ENCODE peak calls at places on chromosomes 12 and 14, in seven cellular contexts. One of them, this sample, is unnamed.

GRCh38 chr14:92397140-92397815 is 74.3 kb downstream of the SLC24A4 start:
- DNase-seq in NCI-H345: no peak
- DNase-seq in T-helper 9 cell: no peak
- DNase-seq in stimulated activated CD4-positive, alpha-beta T cell treated with anti-CD3 and anti-CD28 coated beads, Interleukin-15, amount 100 ng/mL, for 48 hours: no peak
- DNase-seq in GM12891: no peak
- DNase-seq in IMR-90: peak
- DNase-seq in neuronal stem cell: no peak
- DNase-seq in this sample: no peak

GRCh38 chr12:88391556-88391955 is 188.7 kb downstream of the KITLG start:
- DNase-seq in NCI-H345: no peak
- DNase-seq in T-helper 9 cell: no peak
- DNase-seq in stimulated activated CD4-positive, alpha-beta T cell treated with anti-CD3 and anti-CD28 coated beads, Interleukin-15, amount 100 ng/mL, for 48 hours: no peak
- DNase-seq in GM12891: no peak
- DNase-seq in IMR-90: peak
- DNase-seq in neuronal stem cell: no peak
- DNase-seq in this sample: no peak

GRCh38 chr12:120646044-120646443 is 5.6 kb downstream of the CABP1 start:
- DNase-seq in NCI-H345: no peak
- DNase-seq in T-helper 9 cell: no peak
- DNase-seq in stimulated activated CD4-positive, alpha-beta T cell treated with anti-CD3 and anti-CD28 coated beads, Interleukin-15, amount 100 ng/mL, for 48 hours: no peak
- DNase-seq in GM12891: no peak
- DNase-seq in IMR-90: no peak
- DNase-seq in neuronal stem cell: no peak
- DNase-seq in this sample: no peak

GRCh38 chr14:72610096-72610830 is 283.6 kb downstream of the DPF3 start:
- DNase-seq in NCI-H345: no peak
- DNase-seq in T-helper 9 cell: no peak
- DNase-seq in stimulated activated CD4-positive, alpha-beta T cell treated with anti-CD3 and anti-CD28 coated beads, Interleukin-15, amount 100 ng/mL, for 48 hours: no peak
- DNase-seq in GM12891: no peak
- DNase-seq in IMR-90: no peak
- DNase-seq in neuronal stem cell: no peak
- DNase-seq in this sample: no peak

GRCh38 chr14:64704743-64705405 is 650 bp downstream of the PLEKHG3 start:
- DNase-seq in NCI-H345: no peak
- DNase-seq in T-helper 9 cell: no peak
- DNase-seq in stimulated activated CD4-positive, alpha-beta T cell treated with anti-CD3 and anti-CD28 coated beads, Interleukin-15, amount 100 ng/mL, for 48 hours: no peak
- DNase-seq in GM12891: no peak
- DNase-seq in IMR-90: peak
- DNase-seq in neuronal stem cell: no peak
- DNase-seq in this sample: peak

GRCh38 chr12:75446857-75447256 is 33.7 kb upstream of the GLIPR1 start:
- DNase-seq in NCI-H345: no peak
- DNase-seq in T-helper 9 cell: no peak
- DNase-seq in stimulated activated CD4-positive, alpha-beta T cell treated with anti-CD3 and anti-CD28 coated beads, Interleukin-15, amount 100 ng/mL, for 48 hours: no peak
- DNase-seq in GM12891: no peak
- DNase-seq in IMR-90: peak
- DNase-seq in neuronal stem cell: no peak
- DNase-seq in this sample: no peak

GRCh38 chr12:50613463-50613862 is 108.7 kb downstream of the DIP2B start:
- DNase-seq in NCI-H345: no peak
- DNase-seq in T-helper 9 cell: no peak
- DNase-seq in stimulated activated CD4-positive, alpha-beta T cell treated with anti-CD3 and anti-CD28 coated beads, Interleukin-15, amount 100 ng/mL, for 48 hours: no peak
- DNase-seq in GM12891: no peak
- DNase-seq in IMR-90: no peak
- DNase-seq in neuronal stem cell: no peak
- DNase-seq in this sample: no peak

GRCh38 chr12:113465808-113466769 is 5.6 kb downstream of the LHX5 start:
- DNase-seq in NCI-H345: peak
- DNase-seq in T-helper 9 cell: no peak
- DNase-seq in stimulated activated CD4-positive, alpha-beta T cell treated with anti-CD3 and anti-CD28 coated beads, Interleukin-15, amount 100 ng/mL, for 48 hours: no peak
- DNase-seq in GM12891: no peak
- DNase-seq in IMR-90: no peak
- DNase-seq in neuronal stem cell: peak
- DNase-seq in this sample: no peak

GRCh38 chr14:44803239-44803905 is 158.4 kb downstream of the KLHL28 start:
- DNase-seq in NCI-H345: peak
- DNase-seq in T-helper 9 cell: no peak
- DNase-seq in stimulated activated CD4-positive, alpha-beta T cell treated with anti-CD3 and anti-CD28 coated beads, Interleukin-15, amount 100 ng/mL, for 48 hours: no peak
- DNase-seq in GM12891: no peak
- DNase-seq in IMR-90: peak
- DNase-seq in neuronal stem cell: peak
- DNase-seq in this sample: peak

GRCh38 chr12:107684029-107684790 is 1.4 kb upstream of the PWP1 start:
- DNase-seq in NCI-H345: no peak
- DNase-seq in T-helper 9 cell: no peak
- DNase-seq in stimulated activated CD4-positive, alpha-beta T cell treated with anti-CD3 and anti-CD28 coated beads, Interleukin-15, amount 100 ng/mL, for 48 hours: no peak
- DNase-seq in GM12891: no peak
- DNase-seq in IMR-90: peak
- DNase-seq in neuronal stem cell: no peak
- DNase-seq in this sample: no peak

GRCh38 chr12:55940065-55940732 is 9.2 kb downstream of the DGKA start:
- DNase-seq in NCI-H345: peak
- DNase-seq in T-helper 9 cell: peak
- DNase-seq in stimulated activated CD4-positive, alpha-beta T cell treated with anti-CD3 and anti-CD28 coated beads, Interleukin-15, amount 100 ng/mL, for 48 hours: peak
- DNase-seq in GM12891: peak
- DNase-seq in IMR-90: peak
- DNase-seq in neuronal stem cell: peak
- DNase-seq in this sample: peak

GRCh38 chr14:88868558-88869159 is 44.2 kb downstream of the TTC8 start:
- DNase-seq in NCI-H345: peak
- DNase-seq in T-helper 9 cell: no peak
- DNase-seq in stimulated activated CD4-positive, alpha-beta T cell treated with anti-CD3 and anti-CD28 coated beads, Interleukin-15, amount 100 ng/mL, for 48 hours: no peak
- DNase-seq in GM12891: peak
- DNase-seq in IMR-90: peak
- DNase-seq in neuronal stem cell: no peak
- DNase-seq in this sample: peak

GRCh38 chr14:74906923-74907620 is 16.0 kb downstream of the RPS6KL1 start:
- DNase-seq in NCI-H345: no peak
- DNase-seq in T-helper 9 cell: no peak
- DNase-seq in stimulated activated CD4-positive, alpha-beta T cell treated with anti-CD3 and anti-CD28 coated beads, Interleukin-15, amount 100 ng/mL, for 48 hours: no peak
- DNase-seq in GM12891: no peak
- DNase-seq in IMR-90: no peak
- DNase-seq in neuronal stem cell: no peak
- DNase-seq in this sample: no peak

GRCh38 chr12:11695321-11695720 is 45.8 kb downstream of the ETV6 start:
- DNase-seq in NCI-H345: no peak
- DNase-seq in T-helper 9 cell: no peak
- DNase-seq in stimulated activated CD4-positive, alpha-beta T cell treated with anti-CD3 and anti-CD28 coated beads, Interleukin-15, amount 100 ng/mL, for 48 hours: no peak
- DNase-seq in GM12891: no peak
- DNase-seq in IMR-90: peak
- DNase-seq in neuronal stem cell: no peak
- DNase-seq in this sample: no peak

GRCh38 chr14:100011568-100012325 is 53.5 kb upstream of the EVL start:
- DNase-seq in NCI-H345: no peak
- DNase-seq in T-helper 9 cell: no peak
- DNase-seq in stimulated activated CD4-positive, alpha-beta T cell treated with anti-CD3 and anti-CD28 coated beads, Interleukin-15, amount 100 ng/mL, for 48 hours: no peak
- DNase-seq in GM12891: no peak
- DNase-seq in IMR-90: peak
- DNase-seq in neuronal stem cell: no peak
- DNase-seq in this sample: no peak

GRCh38 chr12:26135571-26135970 is 10.7 kb upstream of the BHLHE41 start:
- DNase-seq in NCI-H345: no peak
- DNase-seq in T-helper 9 cell: no peak
- DNase-seq in stimulated activated CD4-positive, alpha-beta T cell treated with anti-CD3 and anti-CD28 coated beads, Interleukin-15, amount 100 ng/mL, for 48 hours: no peak
- DNase-seq in GM12891: no peak
- DNase-seq in IMR-90: no peak
- DNase-seq in neuronal stem cell: no peak
- DNase-seq in this sample: no peak

GRCh38 chr12:28611501-28611900 is 421.2 kb downstream of the CCDC91 start:
- DNase-seq in NCI-H345: no peak
- DNase-seq in T-helper 9 cell: no peak
- DNase-seq in stimulated activated CD4-positive, alpha-beta T cell treated with anti-CD3 and anti-CD28 coated beads, Interleukin-15, amount 100 ng/mL, for 48 hours: no peak
- DNase-seq in GM12891: no peak
- DNase-seq in IMR-90: no peak
- DNase-seq in neuronal stem cell: no peak
- DNase-seq in this sample: no peak

GRCh38 chr14:28375295-28375694 is 391.3 kb upstream of the FOXG1 start:
- DNase-seq in NCI-H345: peak
- DNase-seq in T-helper 9 cell: no peak
- DNase-seq in stimulated activated CD4-positive, alpha-beta T cell treated with anti-CD3 and anti-CD28 coated beads, Interleukin-15, amount 100 ng/mL, for 48 hours: no peak
- DNase-seq in GM12891: no peak
- DNase-seq in IMR-90: no peak
- DNase-seq in neuronal stem cell: peak
- DNase-seq in this sample: peak

GRCh38 chr14:99026471-99026870 is 245.5 kb downstream of the BCL11B start:
- DNase-seq in NCI-H345: no peak
- DNase-seq in T-helper 9 cell: no peak
- DNase-seq in stimulated activated CD4-positive, alpha-beta T cell treated with anti-CD3 and anti-CD28 coated beads, Interleukin-15, amount 100 ng/mL, for 48 hours: peak
- DNase-seq in GM12891: no peak
- DNase-seq in IMR-90: no peak
- DNase-seq in neuronal stem cell: no peak
- DNase-seq in this sample: no peak

GRCh38 chr14:45065540-45065939 is 18.4 kb upstream of the PRPF39 start:
- DNase-seq in NCI-H345: no peak
- DNase-seq in T-helper 9 cell: no peak
- DNase-seq in stimulated activated CD4-positive, alpha-beta T cell treated with anti-CD3 and anti-CD28 coated beads, Interleukin-15, amount 100 ng/mL, for 48 hours: no peak
- DNase-seq in GM12891: no peak
- DNase-seq in IMR-90: peak
- DNase-seq in neuronal stem cell: no peak
- DNase-seq in this sample: no peak

GRCh38 chr14:104893435-104894207 is 28.6 kb downstream of the CEP170B start:
- DNase-seq in NCI-H345: no peak
- DNase-seq in T-helper 9 cell: no peak
- DNase-seq in stimulated activated CD4-positive, alpha-beta T cell treated with anti-CD3 and anti-CD28 coated beads, Interleukin-15, amount 100 ng/mL, for 48 hours: no peak
- DNase-seq in GM12891: peak
- DNase-seq in IMR-90: no peak
- DNase-seq in neuronal stem cell: no peak
- DNase-seq in this sample: peak

GRCh38 chr12:111126331-111126730 is 206.0 kb upstream of the MYL2 start:
- DNase-seq in NCI-H345: no peak
- DNase-seq in T-helper 9 cell: no peak
- DNase-seq in stimulated activated CD4-positive, alpha-beta T cell treated with anti-CD3 and anti-CD28 coated beads, Interleukin-15, amount 100 ng/mL, for 48 hours: no peak
- DNase-seq in GM12891: no peak
- DNase-seq in IMR-90: no peak
- DNase-seq in neuronal stem cell: no peak
- DNase-seq in this sample: no peak

GRCh38 chr12:111754671-111755070 is 12.1 kb upstream of the ALDH2 start:
- DNase-seq in NCI-H345: no peak
- DNase-seq in T-helper 9 cell: no peak
- DNase-seq in stimulated activated CD4-positive, alpha-beta T cell treated with anti-CD3 and anti-CD28 coated beads, Interleukin-15, amount 100 ng/mL, for 48 hours: no peak
- DNase-seq in GM12891: no peak
- DNase-seq in IMR-90: no peak
- DNase-seq in neuronal stem cell: no peak
- DNase-seq in this sample: no peak

GRCh38 chr14:99035712-99036593 is 236.0 kb downstream of the BCL11B start:
- DNase-seq in NCI-H345: no peak
- DNase-seq in T-helper 9 cell: no peak
- DNase-seq in stimulated activated CD4-positive, alpha-beta T cell treated with anti-CD3 and anti-CD28 coated beads, Interleukin-15, amount 100 ng/mL, for 48 hours: no peak
- DNase-seq in GM12891: no peak
- DNase-seq in IMR-90: peak
- DNase-seq in neuronal stem cell: peak
- DNase-seq in this sample: no peak

GRCh38 chr14:57848353-57848752 is 17.5 kb downstream of the SLC35F4 start:
- DNase-seq in NCI-H345: no peak
- DNase-seq in T-helper 9 cell: no peak
- DNase-seq in stimulated activated CD4-positive, alpha-beta T cell treated with anti-CD3 and anti-CD28 coated beads, Interleukin-15, amount 100 ng/mL, for 48 hours: no peak
- DNase-seq in GM12891: no peak
- DNase-seq in IMR-90: no peak
- DNase-seq in neuronal stem cell: no peak
- DNase-seq in this sample: no peak

GRCh38 chr12:2118481-2119255 is 65.9 kb downstream of the CACNA1C start:
- DNase-seq in NCI-H345: no peak
- DNase-seq in T-helper 9 cell: no peak
- DNase-seq in stimulated activated CD4-positive, alpha-beta T cell treated with anti-CD3 and anti-CD28 coated beads, Interleukin-15, amount 100 ng/mL, for 48 hours: no peak
- DNase-seq in GM12891: no peak
- DNase-seq in IMR-90: no peak
- DNase-seq in neuronal stem cell: no peak
- DNase-seq in this sample: no peak

GRCh38 chr12:11500222-11500860 is 105.0 kb upstream of the PRB2 start:
- DNase-seq in NCI-H345: peak
- DNase-seq in T-helper 9 cell: peak
- DNase-seq in stimulated activated CD4-positive, alpha-beta T cell treated with anti-CD3 and anti-CD28 coated beads, Interleukin-15, amount 100 ng/mL, for 48 hours: peak
- DNase-seq in GM12891: peak
- DNase-seq in IMR-90: peak
- DNase-seq in neuronal stem cell: peak
- DNase-seq in this sample: peak

GRCh38 chr12:131041968-131042847 is 88.5 kb downstream of the ADGRD1 start:
- DNase-seq in NCI-H345: no peak
- DNase-seq in T-helper 9 cell: no peak
- DNase-seq in stimulated activated CD4-positive, alpha-beta T cell treated with anti-CD3 and anti-CD28 coated beads, Interleukin-15, amount 100 ng/mL, for 48 hours: no peak
- DNase-seq in GM12891: no peak
- DNase-seq in IMR-90: no peak
- DNase-seq in neuronal stem cell: no peak
- DNase-seq in this sample: no peak

GRCh38 chr12:93943766-93944165 is 204.6 kb upstream of the PLXNC1 start:
- DNase-seq in NCI-H345: no peak
- DNase-seq in T-helper 9 cell: no peak
- DNase-seq in stimulated activated CD4-positive, alpha-beta T cell treated with anti-CD3 and anti-CD28 coated beads, Interleukin-15, amount 100 ng/mL, for 48 hours: no peak
- DNase-seq in GM12891: no peak
- DNase-seq in IMR-90: peak
- DNase-seq in neuronal stem cell: no peak
- DNase-seq in this sample: no peak